ENCODE peak calls at places on chromosomes 3 and 15, in ten cellular contexts. V is tibial nerve, G is IMR-90, O is K562, B is transverse colon, U is A549, E is mammary epithelial cell, W is lung, X is gastrocnemius medialis, C is PC-3. Z is an unnamed sample.

GRCh38 chr3:12982619-12983101 is 90.6 kb downstream of the IQSEC1 start:
- DNase-seq in V (no peak), G (no peak), O (no peak), B (no peak), U (no peak), E (no peak), W (no peak), X (no peak), C (no peak), Z (no peak)

GRCh38 chr15:32730677-32731654 is 13.2 kb downstream of the GREM1 start:
- DNase-seq in V (no peak), G (no peak), O (peak; percentile 72), B (peak; percentile 89), U (no peak), E (peak; percentile 24), W (peak; percentile 71), X (no peak), C (peak; percentile 57), Z (no peak)

GRCh38 chr3:133393691-133394474 is 6.0 kb upstream of the BFSP2 start:
- DNase-seq in V (no peak), G (no peak), O (no peak), B (no peak), U (no peak), E (no peak), W (no peak), X (no peak), C (no peak), Z (peak; percentile 54)

GRCh38 chr15:83106994-83107840 is at the start of gene TM6SF1:
- DNase-seq in V (no peak), G (no peak), O (peak; percentile 57), B (no peak), U (no peak), E (no peak), W (no peak), X (peak; percentile 69), C (no peak), Z (no peak)

GRCh38 chr15:32107477-32108080 is 77.3 kb downstream of the CHRNA7 start:
- DNase-seq in V (no peak), G (no peak), O (no peak), B (no peak), U (no peak), E (no peak), W (no peak), X (no peak), C (no peak), Z (no peak)

GRCh38 chr15:65368300-65368617 is 9.5 kb downstream of the IGDCC3 start:
- DNase-seq in V (no peak), G (no peak), O (no peak), B (no peak), U (no peak), E (no peak), W (no peak), X (no peak), C (no peak), Z (no peak)

GRCh38 chr15:40782609-40783227 is 12.9 kb downstream of the C15orf62 start:
- DNase-seq in V (no peak), G (no peak), O (peak; percentile 57), B (peak; percentile 86), U (peak; percentile 43), E (peak; percentile 67), W (peak; percentile 79), X (peak; percentile 38), C (peak; percentile 90), Z (no peak)

GRCh38 chr3:105923151-105923550 is 54.3 kb upstream of the CBLB start:
- DNase-seq in V (no peak), G (no peak), O (no peak), B (no peak), U (no peak), E (no peak), W (no peak), X (no peak), C (no peak), Z (no peak)

DNA sequence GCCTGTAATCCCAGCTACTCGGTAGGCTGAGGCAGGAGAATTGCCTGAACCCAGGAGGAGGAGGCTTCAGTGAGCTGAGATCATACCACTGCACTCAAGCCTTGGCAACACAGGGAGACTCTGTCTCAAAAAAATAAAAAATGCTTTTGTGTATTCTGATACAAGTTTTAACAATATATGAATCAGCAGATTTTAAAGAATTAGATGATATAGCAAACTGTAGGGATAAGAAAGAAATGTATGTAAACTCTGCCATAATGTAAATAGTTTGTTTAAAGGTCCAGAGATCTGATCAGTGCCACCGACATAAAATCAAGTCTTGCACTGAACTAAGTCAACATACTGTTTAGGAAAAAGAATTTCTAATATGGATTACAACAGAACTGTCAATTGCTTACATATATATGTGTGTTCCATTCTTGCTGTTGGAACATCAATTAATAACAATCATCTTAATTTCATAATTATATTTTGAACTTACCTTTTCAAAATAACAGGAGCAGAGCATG is 208.3 kb downstream of the NEK10 start:
- DNase-seq in V (no peak), G (no peak), O (no peak), B (no peak), U (no peak), E (no peak), W (no peak), X (no peak), C (no peak), Z (no peak)
- TF ChIP-seq CTCF in V (no peak), G (no peak), O (no peak), B (no peak), U (no peak), E (no peak), W (no peak), X (no peak), C (no peak), Z (no peak)

DNA sequence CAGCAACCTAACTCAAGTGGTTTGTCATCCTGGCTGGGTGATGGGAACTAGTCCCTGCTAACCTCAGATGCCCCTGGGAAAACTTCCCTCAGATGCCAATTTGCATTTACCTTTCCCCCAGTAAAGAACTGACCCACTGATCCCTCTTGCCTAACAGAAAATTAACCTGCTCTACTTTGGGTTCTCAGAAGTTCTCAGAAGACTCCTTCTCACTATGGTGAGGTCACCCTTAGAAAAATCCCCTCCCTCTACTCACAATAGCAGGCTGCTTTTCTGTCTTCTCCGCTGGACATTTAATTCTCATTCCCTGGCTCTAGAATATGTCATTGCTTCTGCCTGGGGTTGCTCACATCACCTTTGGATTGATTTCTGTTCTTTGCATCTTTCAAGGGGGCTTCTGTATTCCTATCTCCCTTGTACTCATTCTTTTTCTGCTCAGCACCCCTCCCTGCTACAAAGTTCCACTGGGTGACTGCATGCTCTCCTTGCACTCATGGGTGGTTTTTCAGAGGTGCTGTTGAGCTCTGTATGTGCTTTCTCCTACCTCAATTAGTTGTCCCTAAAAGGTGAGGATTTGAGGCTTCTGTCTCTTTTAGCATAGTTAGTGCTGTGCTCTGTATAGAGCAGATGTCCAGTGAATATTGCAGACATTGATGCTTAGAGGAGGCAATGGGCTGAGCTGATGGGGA is 869 bp downstream of the PLA1A start:
- DNase-seq in V (no peak), G (no peak), O (no peak), B (no peak), U (no peak), E (no peak), W (no peak), X (no peak), C (no peak), Z (no peak)
- H3K4me3 ChIP-seq in V (no peak overlapping the region), G (no peak overlapping the region), O (no peak overlapping the region), B (no peak overlapping the region), U (no peak overlapping the region), E (no peak overlapping the region), W (no peak overlapping the region), X (no peak overlapping the region), C (no peak overlapping the region), Z (peak overlapping the region; percentile 22)

DNA sequence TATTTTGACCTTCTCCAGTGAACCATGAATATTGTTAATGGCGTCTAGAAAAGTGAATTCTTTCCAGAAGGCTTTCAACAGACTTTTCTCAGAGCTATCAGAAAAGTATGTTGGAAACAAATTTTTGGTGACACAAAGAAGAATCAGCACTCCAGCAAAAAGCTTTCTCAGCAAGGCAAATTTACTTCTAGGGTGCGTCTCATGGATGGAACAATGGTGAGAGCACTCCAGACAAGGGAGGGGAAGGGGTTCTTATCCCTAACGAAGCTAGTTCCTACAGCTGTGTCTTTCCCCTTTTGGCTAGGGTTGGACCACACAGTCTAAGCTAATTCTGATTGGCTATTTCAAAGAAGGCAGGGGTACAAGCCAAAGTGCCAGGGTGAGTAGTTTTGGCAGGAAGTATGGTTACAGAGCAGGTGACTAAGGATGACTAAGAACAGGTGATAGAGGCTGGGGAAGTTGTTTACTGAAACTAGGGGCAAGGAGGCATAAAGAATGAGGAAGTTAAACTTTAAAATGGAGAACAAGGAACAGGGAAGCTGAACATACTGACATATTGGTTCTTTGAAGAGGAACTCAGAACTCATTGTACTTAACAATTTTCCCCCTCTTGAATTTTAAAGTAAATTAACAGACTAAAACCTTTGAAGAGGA is 959.8 kb downstream of the NAALADL2 start:
- DNase-seq in V (no peak), G (no peak), O (no peak), B (no peak), U (no peak), E (peak; percentile 16), W (no peak), X (no peak), C (peak; percentile 21), Z (no peak)
- H3K9me3 ChIP-seq in V (peaks cover 17% of the 10 kb centered on the region), G (peaks cover 13% of the 10 kb centered on the region), O (peaks cover 4% of the 10 kb centered on the region), B (peaks cover 19% of the 10 kb centered on the region), U (no peaks in the 10 kb centered on the region), E (peaks cover 7% of the 10 kb centered on the region), W (peaks cover 14% of the 10 kb centered on the region), X (no peaks in the 10 kb centered on the region), C (peaks cover 13% of the 10 kb centered on the region), Z (peaks cover 66% of the 10 kb centered on the region)

GRCh38 chr15:84781505-84781904 is 33.1 kb downstream of the ZNF592 start:
- DNase-seq in V (no peak), G (peak; percentile 47), O (no peak), B (no peak), U (no peak), E (no peak), W (no peak), X (no peak), C (no peak), Z (no peak)

GRCh38 chr15:84782346-84782745 is 34.0 kb downstream of the ZNF592 start:
- DNase-seq in V (no peak), G (no peak), O (no peak), B (no peak), U (no peak), E (no peak), W (no peak), X (no peak), C (no peak), Z (no peak)

GRCh38 chr15:84784262-84784661 is 32.9 kb upstream of the ALPK3 start:
- DNase-seq in V (no peak), G (no peak), O (no peak), B (no peak), U (no peak), E (no peak), W (no peak), X (no peak), C (no peak), Z (no peak)

GRCh38 chr15:84785053-84785452 is 32.1 kb upstream of the ALPK3 start:
- DNase-seq in V (no peak), G (no peak), O (peak; percentile 46), B (no peak), U (no peak), E (no peak), W (no peak), X (peak; percentile 60), C (no peak), Z (no peak)

DNA sequence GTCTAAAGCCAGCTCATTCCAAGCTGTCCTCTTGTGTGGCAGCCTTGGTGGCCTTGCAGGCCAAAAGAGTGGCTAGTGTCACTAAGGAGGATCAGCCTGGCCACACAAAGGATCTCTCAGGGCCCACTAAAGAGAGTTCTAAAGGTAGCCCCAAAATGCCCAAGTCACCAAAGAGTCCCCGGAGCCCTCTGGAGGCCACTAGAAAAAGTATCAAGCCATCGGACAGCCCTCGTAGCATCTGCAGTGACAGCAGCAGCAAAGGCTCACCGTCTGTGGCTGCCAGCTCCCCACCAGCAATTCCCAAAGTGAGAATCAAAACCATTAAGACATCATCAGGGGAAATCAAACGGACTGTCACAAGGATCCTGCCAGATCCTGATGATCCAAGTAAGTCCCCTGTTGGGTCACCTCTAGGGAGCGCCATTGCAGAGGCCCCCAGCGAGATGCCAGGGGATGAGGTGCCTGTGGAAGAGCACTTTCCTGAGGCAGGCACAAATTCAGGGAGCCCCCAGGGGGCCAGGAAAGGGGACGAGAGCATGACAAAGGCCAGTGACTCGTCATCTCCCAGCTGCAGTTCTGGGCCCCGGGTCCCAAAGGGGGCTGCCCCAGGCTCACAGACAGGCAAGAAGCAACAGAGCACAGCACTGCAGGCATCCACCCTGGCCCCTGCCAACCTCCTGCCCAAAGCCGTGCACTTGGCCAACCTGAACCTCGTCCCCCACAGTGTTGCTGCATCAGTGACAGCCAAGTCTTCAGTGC is 33.5 kb upstream of the ALPK3 start:
- DNase-seq in V (no peak), G (no peak), O (peak; percentile 30), B (no peak), U (no peak), E (no peak), W (no peak), X (no peak), C (no peak), Z (no peak)
- TF ChIP-seq CTCF in V (no peak), G (no peak), O (peak; percentile 1), B (no peak), U (no peak), E (no peak), W (no peak), X (no peak), C (peak; percentile 32), Z (no peak)